ENCODE peak calls at places on chromosomes 16 and 17, in nine cellular contexts. G is astrocyte of the spinal cord, E is ovary, P is cardiac fibroblast, X is GM12864, H is A549, O is pancreas, A is K562, Z is GM12865. I is an unnamed sample.
A peak's percentile ranks its signal among the peaks of the same experiment; 100 is the strongest.

GRCh38 chr17:73787721-73788051 is 143.4 kb upstream of the SDK2 start:
- DNase-seq in G (no peak), E (no peak), P (no peak), X (no peak), H (no peak), O (no peak), A (no peak), Z (no peak), I (no peak)

GRCh38 chr16:12120331-12120981 is 143.9 kb downstream of the SNX29 start:
- DNase-seq in G (peak; percentile 83), E (no peak), P (peak; percentile 74), X (no peak), H (no peak), O (no peak), A (no peak), Z (no peak), I (peak; percentile 72)

GRCh38 chr16:80027007-80027965 is 426.7 kb upstream of the MAF start:
- DNase-seq in G (peak; percentile 96), E (no peak), P (peak; percentile 33), X (no peak), H (peak; percentile 95), O (no peak), A (peak; percentile 76), Z (peak; percentile 54), I (peak; percentile 94)

GRCh38 chr17:47276868-47277267 is 23.2 kb downstream of the ITGB3 start:
- DNase-seq in G (peak; percentile 85), E (peak; percentile 68), P (peak; percentile 88), X (no peak), H (no peak), O (peak; percentile 70), A (no peak), Z (no peak), I (peak; percentile 67)

GRCh38 chr17:17849147-17849820 is 12.5 kb upstream of the SREBF1 start:
- DNase-seq in G (peak; percentile 52), E (peak; percentile 77), P (peak; percentile 91), X (no peak), H (no peak), O (no peak), A (peak; percentile 49), Z (peak; percentile 71), I (peak; percentile 83)

GRCh38 chr16:69833357-69833781 is 71.2 kb downstream of the WWP2 start:
- DNase-seq in G (peak; percentile 38), E (no peak), P (no peak), X (no peak), H (no peak), O (no peak), A (no peak), Z (no peak), I (peak; percentile 58)

GRCh38 chr17:488993-489757 is 136.6 kb upstream of the RPH3AL start:
- DNase-seq in G (peak; percentile 33), E (no peak), P (peak; percentile 27), X (no peak), H (no peak), O (peak; percentile 44), A (peak; percentile 6), Z (peak; percentile 78), I (no peak)

GRCh38 chr17:51144266-51145022 is 8.9 kb upstream of the NME1 start:
- DNase-seq in G (no peak), E (no peak), P (no peak), X (no peak), H (no peak), O (no peak), A (no peak), Z (no peak), I (no peak)

GRCh38 chr16:17432902-17433576 is 37.7 kb downstream of the XYLT1 start:
- DNase-seq in G (no peak), E (no peak), P (peak; percentile 60), X (no peak), H (no peak), O (no peak), A (no peak), Z (no peak), I (peak; percentile 2)

GRCh38 chr17:13016881-13017622 is 775 bp downstream of the ELAC2 start:
- DNase-seq in G (no peak), E (peak; percentile 33), P (no peak), X (peak; percentile 3), H (peak; percentile 44), O (no peak), A (no peak), Z (peak; percentile 15), I (peak; percentile 29)

GRCh38 chr16:50445603-50446250 is 76.9 kb upstream of the BRD7 start:
- DNase-seq in G (no peak), E (no peak), P (no peak), X (no peak), H (no peak), O (no peak), A (no peak), Z (no peak), I (no peak)

GRCh38 chr17:33292184-33292980 is 713 bp downstream of the ASIC2 start:
- DNase-seq in G (peak; percentile 8), E (no peak), P (no peak), X (no peak), H (peak; percentile 53), O (no peak), A (peak; percentile 27), Z (no peak), I (peak; percentile 12)

GRCh38 chr16:84614914-84615813 is 2.7 kb downstream of the COTL1 start:
- DNase-seq in G (peak; percentile 55), E (no peak), P (no peak), X (no peak), H (no peak), O (no peak), A (no peak), Z (no peak), I (peak; percentile 58)

GRCh38 chr17:333626-334396 is 18.8 kb downstream of the RPH3AL start:
- DNase-seq in G (peak; percentile 12), E (peak; percentile 95), P (peak; percentile 48), X (no peak), H (no peak), O (peak; percentile 85), A (peak; percentile 45), Z (no peak), I (peak; percentile 48)

GRCh38 chr17:2909164-2909852 is 113.1 kb downstream of the RAP1GAP2 start:
- DNase-seq in G (no peak), E (no peak), P (no peak), X (no peak), H (no peak), O (no peak), A (no peak), Z (no peak), I (no peak)

GRCh38 chr16:4537376-4538066 is 1.1 kb downstream of the CDIP1 start:
- DNase-seq in G (no peak), E (peak; percentile 53), P (no peak), X (no peak), H (no peak), O (peak; percentile 64), A (no peak), Z (no peak), I (no peak)

GRCh38 chr17:77847211-77848085 is 111.1 kb upstream of the TNRC6C start:
- DNase-seq in G (no peak), E (no peak), P (no peak), X (no peak), H (no peak), O (no peak), A (peak; percentile 38), Z (no peak), I (no peak)

GRCh38 chr16:78249056-78249455 is 149.6 kb downstream of the WWOX start:
- DNase-seq in G (no peak), E (no peak), P (no peak), X (no peak), H (no peak), O (peak; percentile 62), A (no peak), Z (no peak), I (no peak)

GRCh38 chr17:14840616-14841231 is 424.4 kb downstream of the PMP22 start:
- DNase-seq in G (peak; percentile 75), E (no peak), P (peak; percentile 32), X (no peak), H (no peak), O (no peak), A (no peak), Z (no peak), I (peak; percentile 87)

DNA sequence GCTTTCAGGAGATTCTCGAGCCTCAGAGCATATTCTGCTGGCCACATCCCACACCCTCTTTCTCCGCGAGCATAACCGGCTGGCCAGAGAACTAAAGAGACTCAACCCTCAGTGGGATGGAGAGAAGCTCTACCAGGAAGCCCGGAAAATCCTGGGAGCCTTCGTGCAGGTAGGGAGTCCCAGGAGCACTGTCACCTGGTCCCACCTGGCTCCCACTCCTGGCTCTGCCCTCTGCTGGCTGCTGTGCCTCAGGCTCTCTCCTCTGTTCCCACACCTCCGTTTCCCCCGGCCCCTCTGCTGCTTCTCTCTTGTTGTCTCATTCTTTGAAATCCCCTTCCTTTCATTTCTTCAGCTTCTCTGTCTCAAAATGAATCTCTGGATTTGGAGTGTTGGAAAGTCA is 16.4 kb downstream of the LPO start:
- DNase-seq in G (no peak), E (no peak), P (no peak), X (no peak), H (no peak), O (no peak), A (no peak), Z (no peak), I (no peak)
- H3K4me3 ChIP-seq in G (no peak overlapping the region), E (no peak overlapping the region), P (no peak overlapping the region), X (no peak overlapping the region), H (no peak overlapping the region), O (no peak overlapping the region), A (no peak overlapping the region), Z (no peak overlapping the region), I (no peak overlapping the region)

DNA sequence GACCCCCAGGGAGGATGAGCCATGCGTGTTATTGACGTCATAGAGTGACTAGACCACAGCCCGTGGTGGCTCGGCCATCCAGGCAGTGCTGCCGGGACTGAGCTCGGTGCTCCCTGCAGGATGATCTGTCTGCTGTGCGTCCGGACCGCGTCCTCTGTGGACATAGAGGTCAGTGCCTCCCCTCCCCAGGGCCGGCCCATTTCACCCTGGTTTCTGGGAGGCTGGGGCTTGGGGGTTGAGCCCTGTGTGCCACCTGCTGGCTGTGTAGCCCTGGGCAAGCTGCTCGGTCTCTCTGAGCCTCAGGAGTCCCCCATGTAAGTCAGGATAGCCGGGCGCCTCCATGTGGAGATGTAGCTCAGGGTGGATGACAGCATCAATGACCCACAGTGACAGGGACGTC is 8.3 kb downstream of the TSC2 start:
- DNase-seq in G (no peak), E (no peak), P (peak; percentile 18), X (no peak), H (no peak), O (peak; percentile 33), A (no peak), Z (peak; percentile 16), I (peak; percentile 41)
- TF ChIP-seq CTCF in G (peak; percentile 44), E (no peak), P (peak; percentile 37), X (no peak), H (no peak), O (no peak), A (peak; percentile 30), Z (no peak), I (peak; percentile 46)

GRCh38 chr16:26648851-26649250 is 417.9 kb upstream of the C16orf82 start:
- DNase-seq in G (no peak), E (no peak), P (no peak), X (no peak), H (no peak), O (no peak), A (no peak), Z (no peak), I (no peak)
- H3K4me3 ChIP-seq in G (no peak overlapping the region), E (no peak overlapping the region), P (no peak overlapping the region), X (no peak overlapping the region), H (no peak overlapping the region), O (no peak overlapping the region), A (no peak overlapping the region), Z (no peak overlapping the region), I (no peak overlapping the region)

GRCh38 chr17:80000955-80001354 is 34.7 kb downstream of the TBC1D16 start:
- DNase-seq in G (no peak), E (peak; percentile 21), P (no peak), X (no peak), H (no peak), O (peak; percentile 27), A (no peak), Z (no peak), I (no peak)
- TF ChIP-seq CTCF in G (no peak), E (no peak), P (no peak), X (no peak), H (no peak), O (no peak), A (no peak), Z (no peak), I (no peak)